ENCODE peak calls at places on chromosome 7, in eight cellular contexts. X is IMR-90; I is stimulated activated CD4-positive, alpha-beta T cell treated with anti-CD3 and anti-CD28 coated beads, Interleukin-4, amount 100 ng/mL, for 48 hours; Y is Calu3; E is B cell; T is GF-D8; J is A172; M is Daoy. A is an unnamed sample.

GRCh38 chr7:37009282-37009681 is 285.0 kb upstream of the AOAH start:
- DNase-seq in E (no peak), I (no peak), X (no peak), T (no peak), J (no peak), M (no peak), Y (no peak), A (no peak)

GRCh38 chr7:37642028-37642540 is 41.5 kb upstream of the GPR141 start:
- DNase-seq in E (no peak), J (no peak), X (no peak), Y (no peak), M (no peak), T (no peak), I (no peak), A (no peak)

GRCh38 chr7:77327067-77327931 is 88.8 kb downstream of the GSAP start:
- DNase-seq in Y (peak; percentile 72), J (no peak), I (no peak), E (no peak), T (peak; percentile 70), X (peak; percentile 91), M (peak; percentile 68), A (peak; percentile 89)

GRCh38 chr7:116952640-116953371 is 495 bp upstream of the ST7 start:
- DNase-seq in J (peak; percentile 31), X (peak; percentile 33), M (peak; percentile 53), T (peak; percentile 22), E (no peak), Y (no peak), I (no peak), A (peak; percentile 81)

GRCh38 chr7:17546206-17546998 is 247.9 kb downstream of the AHR start:
- DNase-seq in E (no peak), Y (no peak), J (peak; percentile 86), T (no peak), M (peak; percentile 32), I (no peak), X (peak; percentile 56), A (no peak)

GRCh38 chr7:85815511-85815910 is 628.7 kb upstream of the SEMA3D start:
- DNase-seq in E (no peak), M (no peak), I (no peak), J (no peak), X (no peak), Y (no peak), T (no peak), A (no peak)

GRCh38 chr7:101128040-101128834 is 1.3 kb downstream of the SERPINE1 start:
- DNase-seq in Y (no peak), I (no peak), T (no peak), E (no peak), M (peak; percentile 72), X (no peak), J (peak; percentile 60), A (no peak)

GRCh38 chr7:93043393-93043985 is 74.3 kb downstream of the SAMD9 start:
- DNase-seq in I (no peak), Y (peak; percentile 27), E (no peak), T (no peak), J (peak; percentile 90), X (peak; percentile 96), M (peak; percentile 92), A (no peak)

GRCh38 chr7:80630611-80631010 is 7.8 kb upstream of the CD36 start:
- DNase-seq in X (peak; percentile 34), E (no peak), T (no peak), J (no peak), Y (no peak), I (no peak), M (no peak), A (no peak)

GRCh38 chr7:116588641-116589594 is 64.1 kb downstream of the CAV1 start:
- DNase-seq in E (peak; percentile 61), J (peak; percentile 72), Y (no peak), M (peak; percentile 71), T (peak; percentile 1), I (no peak), X (peak; percentile 81), A (peak; percentile 57)

GRCh38 chr7:16062269-16062668 is 359.1 kb downstream of the CRPPA start:
- DNase-seq in Y (no peak), J (peak; percentile 58), M (peak; percentile 3), E (no peak), X (peak; percentile 75), I (no peak), T (no peak), A (no peak)

GRCh38 chr7:141227454-141227853 is 153.6 kb downstream of the TMEM178B start:
- DNase-seq in X (no peak), Y (no peak), J (no peak), E (no peak), M (peak; percentile 10), T (no peak), I (no peak), A (no peak)

GRCh38 chr7:7554021-7554432 is 12.7 kb upstream of the MIOS start:
- DNase-seq in X (no peak), J (peak; percentile 87), E (no peak), I (no peak), Y (no peak), T (no peak), M (peak; percentile 82), A (no peak)

GRCh38 chr7:28573059-28573553 is 160.8 kb downstream of the CREB5 start:
- DNase-seq in E (peak; percentile 6), T (no peak), X (peak; percentile 47), J (peak; percentile 62), M (peak; percentile 85), I (no peak), Y (peak; percentile 83), A (no peak)

GRCh38 chr7:5492249-5493020 is 68.8 kb upstream of the TNRC18 start:
- DNase-seq in I (no peak), T (no peak), X (no peak), E (no peak), J (no peak), Y (no peak), M (no peak), A (no peak)

GRCh38 chr7:131637846-131638245 is 81.4 kb upstream of the PODXL start:
- DNase-seq in X (no peak), M (no peak), E (no peak), J (no peak), Y (no peak), I (no peak), T (no peak), A (peak; percentile 71)

GRCh38 chr7:46007990-46008643 is 87.0 kb upstream of the IGFBP3 start:
- DNase-seq in X (no peak), I (no peak), E (no peak), Y (peak; percentile 79), M (no peak), T (no peak), J (no peak), A (no peak)

GRCh38 chr7:101169838-101170531 is 4.6 kb upstream of the VGF start:
- DNase-seq in I (peak; percentile 71), T (no peak), X (peak; percentile 60), J (peak; percentile 52), E (peak; percentile 86), M (peak; percentile 86), Y (peak; percentile 82), A (peak; percentile 88)

GRCh38 chr7:151139071-151139521 is 28.4 kb downstream of the GBX1 start:
- DNase-seq in Y (no peak), J (no peak), M (no peak), E (no peak), T (no peak), X (no peak), I (no peak), A (peak; percentile 22)

GRCh38 chr7:149140784-149141183 is 6.5 kb upstream of the ZNF398 start:
- DNase-seq in Y (no peak), J (no peak), I (no peak), E (no peak), X (peak; percentile 22), M (no peak), T (no peak), A (no peak)

GRCh38 chr7:157523766-157524421 is 187.1 kb downstream of the DNAJB6 start:
- DNase-seq in M (no peak), E (no peak), T (no peak), Y (no peak), X (no peak), J (no peak), I (no peak), A (no peak)

GRCh38 chr7:45978731-45979211 is 57.7 kb upstream of the IGFBP3 start:
- DNase-seq in E (no peak), I (no peak), T (no peak), Y (no peak), J (no peak), X (peak; percentile 12), M (no peak), A (no peak)